ENCODE peak calls at places on chromosome 21, in eight cellular contexts. F is fibroblast of the conjunctiva; Y is NCI-H1105; O is HL-60; N is Kasumi-1; J is GM06990; U is activated CD8-positive, alpha-beta memory T cell treated with anti-CD3 and anti-CD28 coated beads, Interleukin-2, amount 50 U/mL, for 4 hours; X is right lobe of liver. D is an unnamed sample.

GRCh38 chr21:27813750-27814149 is 846.9 kb upstream of the ADAMTS5 start:
- DNase-seq in F (no peak), Y (no peak), O (no peak), N (no peak), J (no peak), U (no peak), X (no peak), D (no peak)

GRCh38 chr21:43012596-43012995 is 38.2 kb downstream of the PKNOX1 start:
- DNase-seq in F (no peak), Y (no peak), O (no peak), N (no peak), J (no peak), U (no peak), X (no peak), D (peak)

GRCh38 chr21:34086887-34087306 is 13.5 kb downstream of the MRPS6 start:
- DNase-seq in F (no peak), Y (no peak), O (no peak), N (no peak), J (no peak), U (no peak), X (no peak), D (no peak)

GRCh38 chr21:31273278-31273677 is 70.8 kb downstream of the TIAM1 start:
- DNase-seq in F (no peak), Y (no peak), O (no peak), N (no peak), J (no peak), U (no peak), X (no peak), D (no peak)

GRCh38 chr21:32364801-32365200 is 28.0 kb downstream of the URB1 start:
- DNase-seq in F (no peak), Y (no peak), O (no peak), N (peak), J (no peak), U (no peak), X (peak), D (no peak)

GRCh38 chr21:28541371-28542112 is 451.1 kb downstream of the LTN1 start:
- DNase-seq in F (no peak), Y (no peak), O (no peak), N (no peak), J (no peak), U (no peak), X (no peak), D (no peak)

GRCh38 chr21:38816400-38816973 is 10.8 kb downstream of the ETS2 start:
- DNase-seq in F (no peak), Y (no peak), O (no peak), N (no peak), J (no peak), U (no peak), X (no peak), D (no peak)

GRCh38 chr21:14353712-14354111 is 29.2 kb downstream of the HSPA13 start:
- DNase-seq in F (no peak), Y (no peak), O (no peak), N (no peak), J (no peak), U (no peak), X (no peak), D (no peak)

GRCh38 chr21:44353200-44353970 is at the start of gene TRPM2:
- DNase-seq in F (no peak), Y (no peak), O (peak), N (peak), J (peak), U (peak), X (peak), D (peak)

GRCh38 chr21:35198004-35198403 is 148.9 kb upstream of the RUNX1 start:
- DNase-seq in F (peak), Y (no peak), O (no peak), N (no peak), J (no peak), U (no peak), X (no peak), D (peak)

GRCh38 chr21:26925636-26926035 is 41.3 kb downstream of the ADAMTS5 start:
- DNase-seq in F (no peak), Y (no peak), O (no peak), N (no peak), J (no peak), U (no peak), X (no peak), D (no peak)

GRCh38 chr21:16279658-16280581 is 550.1 kb downstream of the USP25 start:
- DNase-seq in F (peak), Y (no peak), O (no peak), N (no peak), J (no peak), U (no peak), X (no peak), D (peak)

GRCh38 chr21:33849839-33850238 is 65.8 kb downstream of the ATP5PO start:
- DNase-seq in F (no peak), Y (no peak), O (no peak), N (no peak), J (no peak), U (no peak), X (no peak), D (no peak)

GRCh38 chr21:26506951-26507350 is 66.1 kb downstream of the CYYR1 start:
- DNase-seq in F (peak), Y (no peak), O (no peak), N (no peak), J (no peak), U (no peak), X (no peak), D (peak)

GRCh38 chr21:15797577-15798363 is 68.0 kb downstream of the USP25 start:
- DNase-seq in F (no peak), Y (no peak), O (no peak), N (no peak), J (no peak), U (no peak), X (no peak), D (no peak)

GRCh38 chr21:25759573-25759972 is 24.8 kb downstream of the GABPA start:
- DNase-seq in F (no peak), Y (no peak), O (no peak), N (no peak), J (no peak), U (no peak), X (no peak), D (peak)

GRCh38 chr21:34571994-34572393 is 42.9 kb downstream of the RCAN1 start:
- DNase-seq in F (no peak), Y (no peak), O (no peak), N (no peak), J (no peak), U (no peak), X (peak), D (no peak)

GRCh38 chr21:38359090-38359489 is 102.3 kb downstream of the KCNJ15 start:
- DNase-seq in F (no peak), Y (no peak), O (no peak), N (no peak), J (no peak), U (no peak), X (no peak), D (no peak)

GRCh38 chr21:40331182-40331581 is 463.9 kb downstream of the PCP4 start:
- DNase-seq in F (no peak), Y (no peak), O (no peak), N (no peak), J (no peak), U (no peak), X (no peak), D (no peak)

GRCh38 chr21:33149166-33149565 is 79.2 kb downstream of the OLIG1 start:
- DNase-seq in F (no peak), Y (no peak), O (no peak), N (no peak), J (no peak), U (no peak), X (no peak), D (no peak)

GRCh38 chr21:38853421-38853919 is 47.7 kb downstream of the ETS2 start:
- DNase-seq in F (peak), Y (no peak), O (peak), N (no peak), J (peak), U (no peak), X (peak), D (peak)

GRCh38 chr21:26769613-26770188 is 75.5 kb downstream of the ADAMTS1 start:
- DNase-seq in F (peak), Y (no peak), O (no peak), N (peak), J (no peak), U (no peak), X (no peak), D (peak)

GRCh38 chr21:42550817-42551216 is 37.2 kb downstream of the SLC37A1 start:
- DNase-seq in F (no peak), Y (no peak), O (no peak), N (no peak), J (no peak), U (no peak), X (no peak), D (no peak)

GRCh38 chr21:31132574-31133242 is 94.4 kb upstream of the KRTAP19-8 start:
- DNase-seq in F (no peak), Y (no peak), O (no peak), N (peak), J (no peak), U (peak), X (no peak), D (peak)

GRCh38 chr21:41611966-41612606 is 104.1 kb upstream of the TMPRSS2 start:
- DNase-seq in F (no peak), Y (peak), O (no peak), N (no peak), J (no peak), U (no peak), X (no peak), D (no peak)

GRCh38 chr21:21146587-21147373 is 148.6 kb downstream of the NCAM2 start:
- DNase-seq in F (no peak), Y (no peak), O (no peak), N (no peak), J (no peak), U (no peak), X (no peak), D (no peak)

D was measured in iris pigment epithelial cell.